ENCODE peak calls at places on chromosomes 2 and 18, in eight cellular contexts. E is cardiac muscle cell, C is PC-9, G is Calu3, R is tibial artery, A is right lobe of liver, O is heart right ventricle, K is fibroblast of mammary gland. W is an unnamed sample.

GRCh38 chr2:23561544-23561943 is 176.6 kb downstream of the KLHL29 start:
- DNase-seq in E (no peak), C (no peak), G (no peak), R (no peak), A (no peak), O (no peak), K (no peak), W (no peak)

GRCh38 chr18:22345733-22346132 is 72.0 kb downstream of the CTAGE1 start:
- DNase-seq in E (no peak), C (no peak), G (no peak), R (no peak), A (no peak), O (no peak), K (peak; percentile 36), W (no peak)

GRCh38 chr2:241933175-241933911 is 63.8 kb downstream of the RTP5 start:
- DNase-seq in E (no peak), C (no peak), G (no peak), R (no peak), A (peak; percentile 41), O (no peak), K (peak; percentile 25), W (no peak)

GRCh38 chr2:141058552-141058951 is 1072.3 kb downstream of the LRP1B start:
- DNase-seq in E (no peak), C (no peak), G (no peak), R (no peak), A (no peak), O (no peak), K (no peak), W (no peak)

GRCh38 chr2:112601754-112602153 is 17.3 kb downstream of the CHCHD5 start:
- DNase-seq in E (no peak), C (no peak), G (no peak), R (no peak), A (no peak), O (no peak), K (no peak), W (no peak)

GRCh38 chr2:65199891-65200290 is 27.7 kb upstream of the ACTR2 start:
- DNase-seq in E (no peak), C (no peak), G (no peak), R (no peak), A (no peak), O (no peak), K (peak; percentile 32), W (no peak)

GRCh38 chr2:16628316-16628715 is 37.3 kb downstream of the CYRIA start:
- DNase-seq in E (no peak), C (peak; percentile 28), G (no peak), R (no peak), A (no peak), O (no peak), K (no peak), W (no peak)

GRCh38 chr2:194079989-194080388 is 1577.0 kb upstream of the SLC39A10 start:
- DNase-seq in E (no peak), C (no peak), G (no peak), R (no peak), A (no peak), O (no peak), K (no peak), W (no peak)

GRCh38 chr2:146123714-146124113 is 1603.8 kb upstream of the ZEB2 start:
- DNase-seq in E (no peak), C (no peak), G (no peak), R (no peak), A (no peak), O (no peak), K (peak; percentile 4), W (no peak)

GRCh38 chr2:218010116-218010837 is 7.5 kb upstream of the TNS1 start:
- DNase-seq in E (peak; percentile 66), C (no peak), G (peak; percentile 76), R (peak; percentile 85), A (no peak), O (no peak), K (peak; percentile 50), W (no peak)

GRCh38 chr18:50620319-50620718 is 60.4 kb downstream of the MAPK4 start:
- DNase-seq in E (no peak), C (no peak), G (no peak), R (no peak), A (no peak), O (no peak), K (no peak), W (no peak)

GRCh38 chr2:10475811-10476660 is 27.9 kb upstream of the ODC1 start:
- DNase-seq in E (no peak), C (no peak), G (no peak), R (peak; percentile 54), A (no peak), O (no peak), K (no peak), W (peak; percentile 33)

GRCh38 chr2:216245391-216245790 is 126.9 kb downstream of the MARCHF4 start:
- DNase-seq in E (no peak), C (no peak), G (no peak), R (no peak), A (peak; percentile 6), O (no peak), K (no peak), W (no peak)

GRCh38 chr2:60939622-60940021 is 58.2 kb downstream of the REL start:
- DNase-seq in E (no peak), C (no peak), G (no peak), R (no peak), A (no peak), O (no peak), K (no peak), W (no peak)

GRCh38 chr2:190679813-190680591 is 31.1 kb downstream of the NAB1 start:
- DNase-seq in E (peak; percentile 61), C (no peak), G (peak; percentile 69), R (peak; percentile 73), A (peak; percentile 50), O (no peak), K (peak; percentile 41), W (peak; percentile 53)

GRCh38 chr2:221529943-221530652 is 42.0 kb downstream of the EPHA4 start:
- DNase-seq in E (no peak), C (peak; percentile 80), G (no peak), R (no peak), A (no peak), O (no peak), K (peak; percentile 90), W (no peak)

GRCh38 chr2:177551989-177552413 is 159.4 kb downstream of the AGPS start:
- DNase-seq in E (peak; percentile 16), C (no peak), G (peak; percentile 2), R (peak; percentile 70), A (no peak), O (peak; percentile 62), K (peak; percentile 17), W (no peak)

DNA sequence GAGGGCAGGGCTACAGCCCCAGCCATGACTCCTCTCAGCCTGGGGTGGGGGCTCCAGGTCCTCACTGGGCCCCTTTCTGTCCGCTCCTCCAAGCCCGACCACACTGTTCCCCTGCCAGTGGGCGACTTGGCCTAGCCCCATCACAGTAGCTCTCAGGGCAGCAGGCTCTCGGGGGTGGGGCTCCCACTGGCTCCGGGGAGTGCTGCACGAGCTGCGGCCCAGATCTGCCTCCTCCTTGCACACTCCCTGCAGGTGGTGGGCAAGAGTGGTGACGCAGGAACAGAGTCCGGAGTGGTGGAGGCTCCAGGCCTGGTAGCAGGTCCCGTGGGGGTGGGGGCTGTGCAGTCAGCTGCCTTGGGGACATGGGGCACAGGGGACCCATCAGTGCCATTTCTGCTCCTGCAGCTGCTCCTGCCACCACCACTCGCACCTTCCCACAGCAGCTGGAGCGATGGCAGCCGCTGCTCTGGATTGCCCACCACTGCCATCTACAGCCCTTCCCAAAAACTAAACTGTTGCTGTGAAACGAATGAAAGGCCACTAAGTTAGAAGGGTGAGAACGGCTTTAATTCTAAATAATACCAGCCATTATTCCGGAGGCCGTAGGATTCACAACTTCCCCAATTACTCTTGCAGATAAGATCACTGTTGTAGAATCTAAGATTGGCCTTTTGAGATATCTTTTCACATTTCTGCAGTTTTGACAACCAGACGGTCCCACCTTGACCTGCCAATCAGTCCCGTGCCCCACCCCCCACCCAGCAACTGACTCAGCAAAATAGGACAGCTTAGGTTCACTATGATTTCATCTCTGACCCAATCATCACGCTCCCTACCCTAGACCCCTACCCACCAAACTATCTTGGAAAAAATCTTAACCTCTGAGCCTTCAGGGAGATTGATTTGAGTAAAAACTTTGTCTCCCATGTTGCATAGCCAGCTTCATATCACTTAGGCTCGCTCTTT is 530.2 kb downstream of the DCC start:
- DNase-seq in E (peak; percentile 46), C (no peak), G (no peak), R (no peak), A (peak; percentile 47), O (no peak), K (no peak), W (no peak)
- TF ChIP-seq CTCF in E (no peak), C (no peak), G (no peak), R (no peak), A (no peak), O (no peak), K (no peak), W (no peak)

DNA sequence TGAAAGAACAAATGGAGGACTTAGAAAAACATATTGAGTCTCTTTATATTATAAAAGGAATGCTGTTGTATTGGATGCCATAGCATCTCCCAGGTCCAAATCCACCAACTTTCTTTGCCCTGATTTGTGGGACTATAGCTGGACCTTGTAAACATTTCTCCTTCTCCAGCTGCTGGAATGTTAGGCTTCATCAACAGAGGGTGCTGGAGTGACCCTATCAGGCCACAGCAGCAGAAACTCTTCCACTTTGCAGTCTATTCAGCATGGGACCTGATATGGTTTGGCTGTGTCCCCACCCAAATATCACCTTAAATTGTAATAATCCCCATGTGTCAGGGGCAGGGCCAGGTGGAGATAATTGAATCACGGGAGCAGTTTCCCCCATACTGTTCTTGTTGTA is 138.4 kb upstream of the ARL4C start:
- DNase-seq in E (no peak), C (no peak), G (no peak), R (no peak), A (no peak), O (no peak), K (no peak), W (no peak)
- TF ChIP-seq CTCF in E (peak; percentile 15), C (no peak), G (no peak), R (no peak), A (peak; percentile 29), O (peak; percentile 25), K (peak; percentile 13), W (no peak)

GRCh38 chr2:213149332-213149875 is 2.0 kb downstream of the IKZF2 start:
- DNase-seq in E (no peak), C (no peak), G (no peak), R (no peak), A (no peak), O (no peak), K (peak; percentile 18), W (no peak)
- TF ChIP-seq CTCF in E (no peak), C (no peak), G (no peak), R (no peak), A (no peak), O (peak; percentile 24), K (peak; percentile 6), W (no peak)

DNA sequence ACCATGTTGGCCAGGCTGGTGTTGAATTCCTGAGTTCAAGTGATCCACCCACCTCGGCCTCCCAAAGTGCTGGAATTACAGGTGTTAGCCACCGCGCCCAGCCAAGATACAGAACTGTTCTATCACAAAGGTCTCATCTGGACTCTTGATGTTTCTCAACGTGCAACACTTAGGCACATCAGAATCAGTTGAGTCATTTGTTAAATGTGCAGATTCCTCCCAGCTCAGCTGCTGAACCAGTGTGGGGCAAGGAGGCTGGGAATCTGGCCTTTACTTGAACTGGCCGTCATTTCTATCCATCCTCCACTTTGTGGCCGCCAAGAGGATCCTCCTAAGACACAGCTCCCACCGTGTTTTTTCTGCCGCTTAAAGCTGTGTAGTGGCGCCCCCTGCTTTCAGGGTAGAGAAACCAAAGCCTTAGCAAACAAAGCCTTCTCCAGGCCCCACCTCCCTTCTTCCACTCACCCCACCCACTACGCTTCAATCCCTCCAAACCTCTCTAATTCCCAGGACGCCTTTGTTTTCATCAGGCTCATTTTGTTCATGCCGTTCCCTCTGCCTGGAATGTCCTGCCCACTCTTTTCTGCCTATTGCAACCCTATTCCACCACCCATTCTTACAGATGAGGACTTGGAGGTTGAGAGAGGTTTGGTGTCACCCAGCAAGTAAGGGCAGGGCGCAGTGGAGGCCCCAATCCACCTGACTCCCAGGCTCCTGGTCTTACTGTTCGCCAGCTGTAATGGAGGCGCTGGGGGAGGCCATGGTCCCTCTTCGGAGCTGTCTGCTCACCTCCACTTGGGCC is 776 bp upstream of the SPEG start:
- DNase-seq in E (peak; percentile 73), C (no peak), G (peak; percentile 45), R (peak; percentile 89), A (no peak), O (no peak), K (peak; percentile 71), W (no peak)
- TF ChIP-seq CTCF in E (peak; percentile 61), C (peak; percentile 55), G (no peak), R (peak; percentile 50), A (peak; percentile 25), O (peak; percentile 45), K (peak; percentile 47), W (peak; percentile 41)